ENCODE peak calls at places on chromosomes 2 and 18, in four cellular contexts. B is GM12878, K is HCT116, M is K562. A is an unnamed sample.

GRCh38 chr18:26233208-26233607 is 7.0 kb downstream of the TAF4B start:
- DNase-seq in B (no peak), M (no peak), K (no peak), A (peak)

GRCh38 chr2:233846387-233847247 is 7.7 kb downstream of the HJURP start:
- DNase-seq in M (no peak), B (no peak), K (no peak), A (no peak)

GRCh38 chr2:164954954-164955701 is at the start of gene SLC38A11:
- DNase-seq in M (no peak), B (no peak), K (no peak), A (no peak)

GRCh38 chr2:4552099-4552498 is 848.7 kb downstream of the DCDC2C start:
- DNase-seq in B (no peak), K (no peak), M (no peak), A (no peak)

GRCh38 chr2:155298001-155298400 is 599.5 kb downstream of the KCNJ3 start:
- DNase-seq in B (no peak), M (no peak), K (no peak), A (no peak)

GRCh38 chr2:197148401-197148800 is 162.2 kb downstream of the ANKRD44 start:
- DNase-seq in K (no peak), B (no peak), M (no peak), A (no peak)

GRCh38 chr2:133817680-133818566 is 249.7 kb upstream of the NCKAP5 start:
- DNase-seq in B (no peak), K (peak), M (no peak), A (no peak)

GRCh38 chr2:68463287-68463877 is 3.7 kb downstream of the FBXO48 start:
- DNase-seq in M (peak), B (no peak), K (peak), A (no peak)

GRCh38 chr2:156221703-156222102 is 110.8 kb downstream of the NR4A2 start:
- DNase-seq in B (no peak), M (no peak), K (no peak), A (no peak)

DNA sequence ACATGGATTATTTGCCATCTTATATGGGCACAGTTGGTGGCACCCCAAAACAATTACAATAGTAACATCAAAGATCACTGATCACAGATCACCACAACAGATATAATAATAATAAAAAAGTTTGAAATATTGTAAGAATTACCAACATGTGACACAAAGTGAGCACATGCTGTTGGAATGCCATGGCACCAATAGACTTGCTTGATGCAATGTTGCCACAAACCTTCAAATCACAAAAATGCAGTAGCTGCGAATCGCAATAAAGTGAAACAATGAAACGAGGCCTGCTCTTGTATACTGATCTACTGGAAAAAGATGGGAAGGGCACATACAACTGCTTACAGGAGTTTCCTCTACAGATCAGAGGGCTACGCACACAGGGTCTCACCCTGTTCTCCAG is 32.2 kb upstream of the AMMECR1L start:
- DNase-seq in B (no peak), M (no peak), K (no peak), A (no peak)
- TF ChIP-seq ZNF274 in B (no peak), M (no peak), K (no peak), A (no peak)

DNA sequence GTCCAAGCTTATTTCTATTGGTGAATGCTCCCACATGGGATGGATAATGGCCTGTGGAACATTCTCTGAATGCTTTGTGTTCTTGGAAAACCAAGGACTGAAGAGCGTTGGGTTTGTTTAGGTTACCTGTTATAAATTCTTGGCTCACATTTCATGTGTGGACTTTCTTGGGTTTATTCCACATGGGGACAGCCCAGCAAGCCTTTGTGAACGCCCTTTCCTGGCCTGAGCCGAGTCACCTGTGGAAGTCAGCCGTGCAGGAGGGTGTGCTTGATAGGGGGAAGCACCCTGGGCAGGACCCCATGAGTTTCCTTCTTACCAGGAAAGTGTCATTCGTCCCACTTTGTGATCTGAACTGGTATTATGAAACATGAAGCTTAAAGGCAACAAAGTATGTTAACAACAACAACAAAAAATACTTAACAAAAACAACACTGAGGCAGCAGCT is 4.1 kb downstream of the RAB31 start:
- DNase-seq in B (no peak), M (no peak), K (no peak), A (no peak)
- H3K27ac ChIP-seq in B (peak), M (peak), K (no peak), A (no peak)

DNA sequence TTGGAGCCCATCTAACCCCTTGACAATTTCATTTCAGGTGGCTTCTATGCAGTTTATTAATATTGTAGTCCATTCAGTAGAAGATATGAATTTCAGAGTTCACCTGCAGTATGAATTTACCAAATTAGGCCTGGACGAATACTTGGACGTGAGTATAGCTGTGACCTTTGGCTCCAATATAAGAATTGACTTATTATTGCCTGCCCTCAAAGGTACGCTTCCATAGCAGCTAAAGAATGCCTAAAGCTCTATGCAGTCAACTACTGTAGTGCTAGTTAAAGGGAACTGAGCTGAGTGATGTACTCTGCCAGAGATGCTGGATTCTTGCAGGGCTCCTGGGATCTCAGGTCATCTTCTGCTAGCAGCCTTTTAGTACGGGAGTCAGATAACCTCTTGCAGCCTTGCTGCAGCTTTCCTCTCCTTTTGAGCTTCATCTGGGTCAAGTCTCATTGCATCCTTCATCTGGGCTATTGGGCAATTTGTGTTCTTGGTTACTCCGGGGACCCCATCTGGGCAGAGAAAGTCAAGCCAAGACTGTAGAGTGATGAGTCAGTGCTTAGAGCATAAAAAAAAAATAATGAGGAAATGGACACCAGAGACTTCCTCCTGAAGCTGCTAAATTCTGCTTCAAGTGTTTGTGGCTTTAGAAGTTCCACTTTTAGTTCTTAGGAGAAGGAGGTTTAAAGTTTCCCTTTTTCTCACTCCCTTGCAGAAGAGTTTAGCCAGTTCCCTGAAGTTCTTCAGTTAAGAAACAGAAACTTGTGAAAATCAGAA is 105.6 kb downstream of the PRPF40A start:
- DNase-seq in B (peak), K (no peak), M (no peak), A (no peak)
- TF ChIP-seq ZNF274 in B (no peak), K (no peak), M (no peak), A (no peak)

GRCh38 chr2:42096869-42097591 is 49.2 kb downstream of the PKDCC start:
- DNase-seq in B (no peak), M (no peak), K (no peak), A (no peak)

GRCh38 chr2:42098571-42099430 is 51.0 kb downstream of the PKDCC start:
- DNase-seq in B (no peak), M (no peak), K (no peak), A (no peak)

GRCh38 chr2:42100696-42101585 is 53.1 kb downstream of the PKDCC start:
- DNase-seq in K (no peak), M (no peak), B (no peak), A (peak)

GRCh38 chr2:42101641-42102605 is 54.1 kb downstream of the PKDCC start:
- DNase-seq in M (no peak), B (peak), K (no peak), A (no peak)

DNA sequence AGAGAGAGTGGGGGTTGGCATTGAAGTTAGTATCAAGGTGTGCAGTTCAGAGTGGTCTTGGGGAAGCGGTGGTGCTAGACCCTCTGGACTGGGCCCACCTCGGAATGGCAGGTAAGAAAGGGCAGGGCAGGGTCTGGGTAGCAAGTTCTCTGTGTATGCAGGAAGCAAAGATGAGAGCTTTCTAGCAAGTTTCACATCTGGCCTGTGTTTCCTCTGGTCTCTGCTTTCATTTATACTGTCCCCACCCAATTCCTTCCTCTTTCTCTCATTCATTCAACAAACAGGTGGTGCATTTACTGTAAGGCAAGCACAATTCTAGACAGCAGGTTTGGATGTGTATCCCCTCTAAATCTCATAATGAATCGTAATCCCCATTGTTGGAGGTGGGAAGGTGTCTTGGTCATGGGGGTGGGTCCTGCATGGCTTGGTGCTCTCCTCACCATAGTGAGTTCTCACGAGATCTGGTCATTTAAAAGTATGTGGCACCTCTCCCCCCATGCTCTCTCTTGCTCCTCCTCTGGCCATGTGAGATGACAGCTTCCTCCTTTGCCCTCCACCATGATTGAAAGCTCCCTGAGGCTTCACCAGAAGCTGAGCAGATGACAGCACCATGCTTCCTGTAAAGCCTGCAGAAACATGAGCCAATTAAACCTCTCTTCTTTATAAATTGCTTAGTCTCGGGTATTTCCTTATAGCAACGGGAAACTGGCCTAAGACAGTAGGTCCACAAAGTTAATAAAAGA is 51.8 kb downstream of the PKDCC start:
- DNase-seq in B (no peak), K (no peak), M (no peak), A (no peak)
- H3K27ac ChIP-seq in B (peak), K (no peak), M (no peak), A (no peak)

GRCh38 chr2:143068094-143068890 is 60.9 kb upstream of the ARHGAP15 start:
- DNase-seq in M (no peak), K (no peak), B (no peak), A (no peak)
- TF ChIP-seq ZNF274 in M (no peak), K (no peak), B (no peak), A (no peak)

DNA sequence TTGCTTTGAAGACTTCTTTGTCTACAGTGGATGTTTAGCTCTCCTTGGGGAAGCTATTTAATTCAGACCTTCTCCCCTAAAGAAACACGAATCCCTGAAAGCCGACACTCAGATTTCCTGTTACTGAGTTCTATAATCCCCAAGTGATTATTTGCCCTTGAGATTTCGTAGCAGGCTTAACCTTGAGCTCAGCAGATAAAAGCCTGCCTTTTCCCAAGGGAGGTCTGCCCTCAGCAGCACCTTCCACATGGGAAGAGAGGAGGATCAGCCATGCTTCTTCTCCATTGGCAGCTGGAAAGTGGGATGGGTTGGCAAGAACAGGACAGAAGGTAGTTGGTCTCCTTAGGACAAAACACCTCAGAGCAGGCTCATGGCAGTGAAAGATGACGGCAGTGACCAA is 511.3 kb upstream of the ID2 start:
- DNase-seq in M (no peak), B (no peak), K (no peak), A (no peak)
- H3K27ac ChIP-seq in M (no peak), B (no peak), K (no peak), A (no peak)

A was measured in H1.